ENCODE peak calls at places on chromosomes 7 and 10, in four cellular contexts. M is NT2/D1, X is pons, D is GM18507. T is an unnamed sample.

GRCh38 chr7:114087674-114088539 is 169.1 kb upstream of the PPP1R3A start:
- DNase-seq in X (no peak), M (no peak), D (no peak), T (no peak)

GRCh38 chr7:4261038-4261960 is 420.8 kb upstream of the FOXK1 start:
- DNase-seq in D (no peak), M (no peak), X (no peak), T (no peak)

GRCh38 chr7:117873056-117873932 is at the start of gene CTTNBP2:
- DNase-seq in D (no peak), M (peak; percentile 48), X (no peak), T (no peak)

GRCh38 chr7:49483142-49483541 is 290.3 kb upstream of the VWC2 start:
- DNase-seq in M (no peak), D (no peak), X (peak; percentile 15), T (peak; percentile 2)

GRCh38 chr7:111931016-111931517 is 275.1 kb downstream of the DOCK4 start:
- DNase-seq in X (peak; percentile 58), M (peak; percentile 38), D (no peak), T (no peak)

GRCh38 chr7:141072548-141073172 is 1.2 kb upstream of the TMEM178B start:
- DNase-seq in D (no peak), M (no peak), X (peak; percentile 89), T (no peak)

GRCh38 chr7:75647709-75648438 is 90.9 kb downstream of the HIP1 start:
- DNase-seq in M (no peak), X (no peak), D (no peak), T (no peak)

GRCh38 chr7:151837285-151838042 is 39.5 kb downstream of the PRKAG2 start:
- DNase-seq in X (no peak), M (no peak), D (no peak), T (no peak)

GRCh38 chr10:12501324-12501723 is 152.0 kb downstream of the CAMK1D start:
- DNase-seq in D (no peak), M (no peak), X (no peak), T (no peak)

GRCh38 chr7:73810991-73811360 is 19.8 kb upstream of the CLDN4 start:
- DNase-seq in M (no peak), D (no peak), X (no peak), T (no peak)

GRCh38 chr10:11881477-11882417 is 58.6 kb downstream of the PROSER2 start:
- DNase-seq in M (no peak), X (no peak), D (no peak), T (no peak)

GRCh38 chr10:91088300-91089140 is 131.9 kb upstream of the PCGF5 start:
- DNase-seq in D (no peak), X (peak; percentile 74), M (no peak), T (peak; percentile 4)

GRCh38 chr7:124423863-124424262 is 341.7 kb downstream of the GPR37 start:
- DNase-seq in D (no peak), X (no peak), M (no peak), T (no peak)

GRCh38 chr10:128362514-128362913 is 236.3 kb upstream of the MKI67 start:
- DNase-seq in X (no peak), D (no peak), M (no peak), T (no peak)